ENCODE peak calls at places on chromosomes 13 and 19, in nine cellular contexts. E is NCI-H2029; G is HFF-Myc; F is T-cell; Y is mesothelial cell of epicardium; I is DMS153; D is AG09319; N is endodermal cell; K is activated CD4-positive, alpha-beta T cell treated with anti-CD3 and anti-CD28 coated beads for 48 hours. M is an unnamed sample.

GRCh38 chr13:102911336-102911735 is 65.5 kb downstream of the ERCC5 start:
- DNase-seq in I (no peak), F (no peak), K (no peak), G (no peak), Y (no peak), N (no peak), D (no peak), E (no peak), M (no peak)

GRCh38 chr19:41918095-41918494 is 10.2 kb downstream of the ERFL start:
- DNase-seq in G (no peak), D (no peak), N (no peak), K (no peak), F (no peak), I (no peak), Y (no peak), E (no peak), M (no peak)

GRCh38 chr19:13808856-13809255 is 13.6 kb downstream of the ZSWIM4 start:
- DNase-seq in E (no peak), I (no peak), G (no peak), D (no peak), N (peak; percentile 42), F (no peak), K (no peak), Y (no peak), M (no peak)

GRCh38 chr19:48925240-48925843 is 8.2 kb upstream of the DHDH start:
- DNase-seq in Y (no peak), D (peak; percentile 29), K (peak; percentile 17), G (no peak), I (no peak), F (no peak), N (no peak), E (no peak), M (no peak)

GRCh38 chr13:28494861-28495585 is at the start of gene FLT1:
- DNase-seq in I (no peak), G (no peak), N (peak; percentile 92), K (peak; percentile 47), Y (peak; percentile 74), D (no peak), E (no peak), F (peak; percentile 6), M (no peak)

GRCh38 chr19:40798997-40799557 is at the start of gene EGLN2:
- DNase-seq in N (no peak), G (no peak), I (no peak), K (no peak), Y (no peak), D (no peak), F (no peak), E (no peak), M (no peak)

GRCh38 chr13:113724780-113725315 is 34.2 kb upstream of the TMEM255B start:
- DNase-seq in Y (peak; percentile 88), E (peak; percentile 39), D (no peak), I (peak; percentile 67), G (no peak), K (peak; percentile 89), F (peak; percentile 82), N (peak; percentile 93), M (peak; percentile 83)

GRCh38 chr19:42113641-42114348 is 18.5 kb downstream of the POU2F2 start:
- DNase-seq in N (peak; percentile 84), E (peak; percentile 49), Y (no peak), G (peak; percentile 93), F (no peak), K (no peak), I (peak; percentile 74), D (peak; percentile 82), M (no peak)

GRCh38 chr13:113881614-113882265 is 17.9 kb upstream of the GAS6 start:
- DNase-seq in G (no peak), D (no peak), K (no peak), F (no peak), N (peak; percentile 23), E (no peak), I (no peak), Y (no peak), M (no peak)

GRCh38 chr19:49879243-49879960 is 1.9 kb downstream of the TBC1D17 start:
- DNase-seq in N (no peak), F (no peak), K (no peak), G (no peak), D (no peak), I (no peak), Y (no peak), E (no peak), M (no peak)

M was measured in CD4-positive, CD25-positive, alpha-beta regulatory T cell.